ENCODE peak calls at places on chromosomes 13 and 19, in four cellular contexts. D is ascending aorta, V is psoas muscle, L is AG10803. B is an unnamed sample.
A peak's percentile ranks its signal among the peaks of the same experiment; 100 is the strongest.

GRCh38 chr19:38304866-38305429 is 897 bp downstream of the C19orf33 start:
- DNase-seq in D (no peak), V (no peak), L (no peak), B (no peak)

GRCh38 chr19:3116621-3117020 is 19.2 kb upstream of the GNA15 start:
- DNase-seq in D (no peak), V (peak; percentile 48), L (no peak), B (no peak)

GRCh38 chr13:95676100-95676774 is 702 bp upstream of the DNAJC3 start:
- DNase-seq in D (no peak), V (peak; percentile 57), L (peak; percentile 41), B (no peak)

GRCh38 chr13:87274209-87274819 is 396.9 kb upstream of the SLITRK5 start:
- DNase-seq in D (no peak), V (no peak), L (peak; percentile 30), B (no peak)

GRCh38 chr19:1449467-1450442 is at the start of gene APC2:
- DNase-seq in D (no peak), V (no peak), L (peak; percentile 36), B (no peak)

GRCh38 chr13:73440296-73440895 is 381.6 kb downstream of the KLF5 start:
- DNase-seq in D (no peak), V (no peak), L (no peak), B (no peak)

GRCh38 chr19:40528533-40529092 is 48.1 kb upstream of the SHKBP1 start:
- DNase-seq in D (no peak), V (no peak), L (no peak), B (no peak)

GRCh38 chr13:51005566-51005965 is 96.0 kb downstream of the RNASEH2B start:
- DNase-seq in D (no peak), V (peak; percentile 26), L (no peak), B (no peak)

GRCh38 chr19:49920624-49921363 is 8.2 kb upstream of the ATF5 start:
- DNase-seq in D (no peak), V (peak; percentile 50), L (no peak), B (no peak)

GRCh38 chr19:55528030-55528801 is 8.7 kb downstream of the SBK2 start:
- DNase-seq in D (no peak), V (no peak), L (peak; percentile 37), B (no peak)

GRCh38 chr19:2345076-2345475 is 15.0 kb upstream of the TMPRSS9 start:
- DNase-seq in D (no peak), V (no peak), L (no peak), B (no peak)

GRCh38 chr19:7832781-7833180 is 2.8 kb downstream of the EVI5L start:
- DNase-seq in D (no peak), V (no peak), L (peak; percentile 22), B (no peak)

GRCh38 chr13:42384265-42384664 is 112.3 kb downstream of the AKAP11 start:
- DNase-seq in D (no peak), V (no peak), L (no peak), B (no peak)

GRCh38 chr19:1856698-1857603 is 6.4 kb downstream of the KLF16 start:
- DNase-seq in D (no peak), V (peak; percentile 88), L (peak; percentile 67), B (peak; percentile 76)

GRCh38 chr13:113493315-113493951 is 2.9 kb upstream of the DCUN1D2 start:
- DNase-seq in D (no peak), V (no peak), L (peak; percentile 93), B (no peak)

GRCh38 chr13:65864039-65864438 is 1366.1 kb downstream of the PCDH9 start:
- DNase-seq in D (no peak), V (no peak), L (no peak), B (no peak)

GRCh38 chr13:20125129-20125782 is 35.6 kb downstream of the GJA3 start:
- DNase-seq in D (no peak), V (no peak), L (peak; percentile 59), B (no peak)

GRCh38 chr13:49097374-49097773 is 121.7 kb downstream of the FNDC3A start:
- DNase-seq in D (no peak), V (no peak), L (peak; percentile 63), B (no peak)

GRCh38 chr19:11856568-11857264 is 8.2 kb downstream of the ZNF439 start:
- DNase-seq in D (no peak), V (no peak), L (no peak), B (no peak)

GRCh38 chr19:11861301-11861700 is 12.8 kb downstream of the ZNF439 start:
- DNase-seq in D (no peak), V (no peak), L (no peak), B (no peak)

GRCh38 chr19:11860721-11861120 is 12.2 kb downstream of the ZNF439 start:
- DNase-seq in D (no peak), V (no peak), L (no peak), B (no peak)
- H3K4me3 ChIP-seq in D (no peak overlapping the region), V (no peak overlapping the region), L (no peak overlapping the region), B (no peak overlapping the region)

GRCh38 chr13:98476538-98476966 is 100.4 kb downstream of the STK24 start:
- DNase-seq in D (peak; percentile 50), V (peak; percentile 76), L (peak; percentile 95), B (peak; percentile 57)
- H3K4me3 ChIP-seq in D (no peak overlapping the region), V (no peak overlapping the region), L (no peak overlapping the region), B (no peak overlapping the region)

GRCh38 chr19:6465006-6465405 is 935 bp downstream of the CRB3 start:
- DNase-seq in D (no peak), V (no peak), L (no peak), B (no peak)
- H3K4me3 ChIP-seq in D (no peak overlapping the region), V (no peak overlapping the region), L (no peak overlapping the region), B (no peak overlapping the region)

DNA sequence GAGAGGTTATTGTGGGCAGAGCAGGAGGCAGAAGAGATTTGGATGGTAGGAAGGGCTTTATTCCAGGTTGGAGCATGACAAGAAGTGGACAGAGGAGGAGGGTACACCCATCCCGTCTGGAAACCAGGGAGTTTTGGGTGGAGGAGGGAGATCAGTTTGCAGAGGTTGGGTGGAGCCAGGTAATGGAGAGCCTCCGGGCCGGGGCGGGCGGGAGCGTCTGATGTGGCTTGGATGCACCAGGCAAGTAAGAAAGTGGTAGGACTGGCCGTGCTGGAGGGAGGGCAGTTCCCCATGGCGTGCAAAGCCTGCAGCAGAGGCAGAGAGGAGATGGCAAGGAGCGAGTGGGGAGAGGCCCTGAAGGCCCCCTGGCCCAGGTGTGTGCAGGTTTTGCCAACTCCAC is 10.9 kb downstream of the IGFLR1 start:
- DNase-seq in D (no peak), V (peak; percentile 30), L (no peak), B (no peak)
- H3K4me3 ChIP-seq in D (no peak overlapping the region), V (no peak overlapping the region), L (no peak overlapping the region), B (no peak overlapping the region)

B was measured in tibial artery.